ENCODE peak calls at places on chromosomes 12 and 14, in four cellular contexts. L is GM23248, U is cardiac fibroblast, B is MCF 10A. G is an unnamed sample.

GRCh38 chr14:83071888-83072501 is 1538.3 kb upstream of the SEL1L start:
- DNase-seq in B (peak), U (peak), L (peak), G (peak)

GRCh38 chr14:89721991-89722390 is 232.5 kb downstream of the EFCAB11 start:
- DNase-seq in L (peak), U (no peak), B (no peak), G (peak)

GRCh38 chr12:80763874-80764273 is 47.2 kb downstream of the MYF5 start:
- DNase-seq in U (peak), L (peak), B (peak), G (peak)

GRCh38 chr12:1614360-1614759 is 14.7 kb upstream of the WNT5B start:
- DNase-seq in L (no peak), U (no peak), B (no peak), G (no peak)

GRCh38 chr12:53810950-53811349 is 59.2 kb upstream of the CISTR start:
- DNase-seq in B (no peak), L (no peak), U (no peak), G (no peak)

GRCh38 chr14:32208490-32208889 is 5.4 kb upstream of the RNU6-8 start:
- DNase-seq in U (no peak), L (no peak), B (no peak), G (no peak)

GRCh38 chr12:64212066-64212746 is 9.9 kb downstream of the KICS2 start:
- DNase-seq in U (no peak), B (no peak), L (no peak), G (no peak)

GRCh38 chr14:105537580-105538474 is 11.4 kb downstream of the TMEM121 start:
- DNase-seq in L (peak), B (peak), U (peak), G (peak)

GRCh38 chr12:69966409-69966808 is 141.4 kb downstream of the MYRFL start:
- DNase-seq in L (peak), U (peak), B (peak), G (peak)

GRCh38 chr12:64609543-64610091 is 678 bp upstream of the RASSF3 start:
- DNase-seq in L (peak), B (no peak), U (peak), G (no peak)

GRCh38 chr14:94906577-94906976 is 136.7 kb upstream of the GSC start:
- DNase-seq in B (no peak), U (no peak), L (no peak), G (no peak)

GRCh38 chr12:127054531-127054930 is 1212.4 kb upstream of the TMEM132C start:
- DNase-seq in B (no peak), L (peak), U (peak), G (no peak)

GRCh38 chr12:69425417-69425816 is 44.8 kb upstream of the FRS2 start:
- DNase-seq in L (no peak), U (no peak), B (no peak), G (no peak)

GRCh38 chr12:57543666-57544065 is 3.3 kb downstream of the DCTN2 start:
- DNase-seq in B (no peak), U (peak), L (peak), G (no peak)

GRCh38 chr14:20417250-20418186 is 4.2 kb upstream of the TEP1 start:
- DNase-seq in B (no peak), U (no peak), L (no peak), G (peak)

GRCh38 chr14:94213021-94213420 is 38.9 kb downstream of the PPP4R4 start:
- DNase-seq in B (peak), L (peak), U (peak), G (peak)

GRCh38 chr12:43637116-43637515 is 85.1 kb upstream of the ADAMTS20 start:
- DNase-seq in L (no peak), U (no peak), B (no peak), G (peak)

GRCh38 chr12:121391619-121392324 is 8.1 kb upstream of the RNF34 start:
- DNase-seq in U (peak), B (no peak), L (peak), G (no peak)

GRCh38 chr14:68749487-68750475 is 43.1 kb downstream of the ZFP36L1 start:
- DNase-seq in B (no peak), U (no peak), L (no peak), G (peak)

GRCh38 chr12:3771853-3772252 is 18.9 kb upstream of the CRACR2A start:
- DNase-seq in L (no peak), B (no peak), U (no peak), G (peak)

GRCh38 chr14:34052658-34053014 is 101.8 kb upstream of the EGLN3 start:
- DNase-seq in L (peak), U (peak), B (peak), G (peak)

GRCh38 chr12:15788266-15789214 is 648 bp downstream of the EPS8 start:
- DNase-seq in L (peak), B (peak), U (peak), G (peak)

GRCh38 chr12:8088574-8088973 is 6.5 kb downstream of the NECAP1 start:
- DNase-seq in B (no peak), U (no peak), L (no peak), G (no peak)

GRCh38 chr14:70698288-70698687 is 56.6 kb downstream of the TTC9 start:
- DNase-seq in B (peak), L (peak), U (peak), G (peak)

GRCh38 chr14:96852823-96853422 is 55.7 kb downstream of the VRK1 start:
- DNase-seq in L (peak), U (peak), B (peak), G (peak)

GRCh38 chr12:127957001-127957660 is 309.8 kb upstream of the TMEM132C start:
- DNase-seq in B (no peak), U (no peak), L (peak), G (no peak)

GRCh38 chr14:78933948-78934524 is 763.9 kb downstream of the NRXN3 start:
- DNase-seq in U (peak), B (peak), L (peak), G (peak)

GRCh38 chr12:6570264-6570887 is 2.3 kb upstream of the NOP2 start:
- DNase-seq in B (peak), U (peak), L (peak), G (peak)

GRCh38 chr12:126202138-126202537 is 1136.9 kb downstream of the AACS start:
- DNase-seq in B (no peak), U (no peak), L (no peak), G (no peak)

GRCh38 chr12:79897617-79898016 is 37.3 kb downstream of the PPP1R12A start:
- DNase-seq in B (peak), U (peak), L (peak), G (peak)

G was measured in bronchial epithelial cell.